ENCODE peak calls at places on chromosomes 4 and X, in nine cellular contexts. V, C, S, K, M, U, W, N and P are unnamed samples.

GRCh38 chr4:173095022-173095421 is 73.6 kb upstream of the GALNT7 start:
- DNase-seq in V (no peak), C (no peak), S (no peak), K (no peak), M (no peak), U (no peak), W (no peak), N (no peak), P (no peak)

GRCh38 chrX:38880460-38880859 is 79.2 kb downstream of the MID1IP1 start:
- DNase-seq in V (peak; percentile 35), C (peak; percentile 2), S (no peak), K (no peak), M (peak; percentile 42), U (no peak), W (no peak), N (no peak), P (no peak)

GRCh38 chrX:6228720-6229119 is at the start of gene NLGN4X:
- DNase-seq in V (no peak), C (no peak), S (peak; percentile 11), K (no peak), M (no peak), U (no peak), W (no peak), N (no peak), P (no peak)

GRCh38 chr4:174193438-174194015 is 89.9 kb downstream of the FBXO8 start:
- DNase-seq in V (peak; percentile 24), C (no peak), S (no peak), K (no peak), M (no peak), U (no peak), W (no peak), N (no peak), P (no peak)

GRCh38 chr4:133151681-133152329 is 2.7 kb downstream of the PCDH10 start:
- DNase-seq in V (no peak), C (no peak), S (no peak), K (peak; percentile 28), M (no peak), U (no peak), W (peak; percentile 36), N (no peak), P (no peak)

GRCh38 chrX:53312946-53313745 is 31.8 kb upstream of the IQSEC2 start:
- DNase-seq in V (peak; percentile 71), C (peak; percentile 13), S (peak; percentile 45), K (peak; percentile 70), M (peak; percentile 82), U (peak; percentile 64), W (peak; percentile 75), N (peak; percentile 28), P (no peak)

GRCh38 chr4:26349496-26349895 is 28.7 kb downstream of the RBPJ start:
- DNase-seq in V (no peak), C (no peak), S (no peak), K (no peak), M (no peak), U (no peak), W (no peak), N (no peak), P (no peak)

GRCh38 chr4:8107146-8107657 is 51.4 kb downstream of the ABLIM2 start:
- DNase-seq in V (no peak), C (no peak), S (no peak), K (no peak), M (no peak), U (no peak), W (peak; percentile 54), N (no peak), P (no peak)

GRCh38 chrX:68995780-68996551 is 167.1 kb downstream of the EFNB1 start:
- DNase-seq in V (no peak), C (peak; percentile 3), S (no peak), K (peak; percentile 82), M (peak; percentile 78), U (no peak), W (peak; percentile 65), N (no peak), P (peak; percentile 92)

GRCh38 chrX:110173192-110174175 is 144.4 kb downstream of the AMMECR1 start:
- DNase-seq in V (peak; percentile 33), C (no peak), S (no peak), K (peak; percentile 58), M (no peak), U (no peak), W (no peak), N (no peak), P (no peak)

GRCh38 chr4:108155373-108155772 is 13.4 kb downstream of the LEF1 start:
- DNase-seq in V (no peak), C (no peak), S (peak; percentile 18), K (no peak), M (no peak), U (no peak), W (no peak), N (peak; percentile 65), P (no peak)

GRCh38 chr4:2794707-2795557 is 2.0 kb downstream of the SH3BP2 start:
- DNase-seq in V (peak; percentile 89), C (no peak), S (no peak), K (peak; percentile 64), M (peak; percentile 61), U (peak; percentile 44), W (peak; percentile 77), N (no peak), P (no peak)

GRCh38 chr4:1307951-1308735 is 18.5 kb downstream of the MAEA start:
- DNase-seq in V (no peak), C (no peak), S (no peak), K (no peak), M (no peak), U (no peak), W (peak; percentile 42), N (no peak), P (no peak)

GRCh38 chr4:1310796-1311715 is 21.4 kb downstream of the MAEA start:
- DNase-seq in V (no peak), C (no peak), S (no peak), K (no peak), M (no peak), U (no peak), W (peak; percentile 53), N (no peak), P (no peak)

GRCh38 chr4:1310031-1310795 is 20.5 kb downstream of the MAEA start:
- DNase-seq in V (no peak), C (no peak), S (no peak), K (no peak), M (no peak), U (no peak), W (no peak), N (no peak), P (no peak)

GRCh38 chr4:1305781-1306455 is 16.2 kb downstream of the MAEA start:
- DNase-seq in V (no peak), C (no peak), S (no peak), K (no peak), M (peak; percentile 77), U (no peak), W (peak; percentile 27), N (no peak), P (no peak)

DNA sequence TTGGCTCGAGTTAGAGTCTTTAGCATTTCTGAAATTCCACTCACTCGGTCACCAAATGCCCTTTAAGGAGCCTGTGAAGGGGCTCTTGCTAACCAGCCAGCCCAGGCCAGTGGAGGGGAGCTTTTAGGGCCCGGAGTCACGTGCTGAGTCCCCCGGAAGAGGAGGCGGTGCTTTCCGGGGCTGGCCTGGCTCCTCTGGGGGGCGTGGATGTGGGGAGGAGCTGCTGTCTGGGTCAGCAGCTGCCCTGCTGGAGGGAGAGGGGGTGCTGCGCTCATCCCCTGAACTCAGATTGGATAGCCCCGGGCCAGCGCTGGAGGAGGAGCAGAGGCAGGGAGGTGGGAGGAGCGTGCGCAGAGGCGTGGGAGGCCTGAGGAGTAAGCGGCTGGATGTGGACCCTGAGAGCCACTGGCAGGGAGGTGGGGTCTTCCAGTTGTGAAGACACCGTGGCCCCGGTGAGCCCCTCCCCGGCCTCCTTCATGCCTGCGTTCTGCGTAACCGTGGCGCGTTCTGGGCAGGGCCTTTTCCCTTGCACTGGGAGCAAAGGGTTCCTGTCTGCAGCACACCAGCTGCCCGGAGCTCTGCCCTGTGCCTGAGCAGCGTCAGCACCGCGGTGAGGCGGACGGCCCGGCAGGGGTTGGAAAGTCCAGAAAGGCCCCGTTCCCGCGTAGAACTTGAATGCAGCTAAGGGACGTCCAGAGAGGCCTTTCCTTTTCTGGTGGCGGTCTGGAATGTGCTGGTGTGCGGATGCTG is 19.7 kb downstream of the MAEA start:
- DNase-seq in V (peak; percentile 92), C (peak; percentile 91), S (peak; percentile 90), K (peak; percentile 95), M (peak; percentile 79), U (peak; percentile 69), W (peak; percentile 94), N (peak; percentile 49), P (peak; percentile 98)
- H3K36me3 ChIP-seq in V (peaks cover 5% of the 10 kb centered on the region), C (peaks cover 11% of the 10 kb centered on the region), S (peaks cover 45% of the 10 kb centered on the region), K (no peaks in the 10 kb centered on the region), M (peaks cover 13% of the 10 kb centered on the region), U (peaks cover 19% of the 10 kb centered on the region), W (peaks cover 5% of the 10 kb centered on the region), N (no peaks in the 10 kb centered on the region), P (peaks cover 14% of the 10 kb centered on the region)

DNA sequence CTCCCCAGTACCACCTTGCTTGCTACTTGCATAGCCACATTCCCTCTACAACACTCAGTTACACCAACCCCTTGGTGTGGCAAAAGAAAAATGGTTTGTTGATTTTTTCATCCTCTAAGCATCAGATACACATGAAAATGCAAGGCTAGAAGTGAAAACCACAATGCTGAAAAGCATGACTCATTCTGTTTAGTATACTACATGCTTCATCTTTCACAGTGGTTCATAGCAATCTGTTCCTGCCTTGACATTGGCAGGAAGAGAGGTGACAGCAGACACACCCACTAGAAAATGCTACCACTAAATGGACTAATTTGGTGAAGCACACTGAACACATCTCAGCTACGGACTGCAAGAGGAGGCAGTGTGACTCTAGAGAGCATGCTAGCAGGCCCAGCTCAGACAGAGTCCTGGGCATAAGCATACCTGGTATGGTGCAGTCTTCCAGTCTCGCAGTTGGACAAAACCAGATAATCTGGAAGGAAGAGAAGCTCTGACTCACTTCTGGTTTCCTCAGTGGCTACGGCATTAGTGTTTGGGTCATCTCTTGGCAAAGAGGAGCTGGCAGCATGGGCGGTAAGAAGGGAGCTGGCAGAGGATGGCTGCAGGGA is 38.0 kb downstream of the GAB3 start:
- DNase-seq in V (peak; percentile 80), C (no peak), S (no peak), K (no peak), M (no peak), U (no peak), W (no peak), N (peak; percentile 10), P (no peak)
- H3K36me3 ChIP-seq in V (no peaks in the 10 kb centered on the region), C (no peaks in the 10 kb centered on the region), S (no peaks in the 10 kb centered on the region), K (no peaks in the 10 kb centered on the region), M (no peaks in the 10 kb centered on the region), U (no peaks in the 10 kb centered on the region), W (no peaks in the 10 kb centered on the region), N (no peaks in the 10 kb centered on the region), P (no peaks in the 10 kb centered on the region)

DNA sequence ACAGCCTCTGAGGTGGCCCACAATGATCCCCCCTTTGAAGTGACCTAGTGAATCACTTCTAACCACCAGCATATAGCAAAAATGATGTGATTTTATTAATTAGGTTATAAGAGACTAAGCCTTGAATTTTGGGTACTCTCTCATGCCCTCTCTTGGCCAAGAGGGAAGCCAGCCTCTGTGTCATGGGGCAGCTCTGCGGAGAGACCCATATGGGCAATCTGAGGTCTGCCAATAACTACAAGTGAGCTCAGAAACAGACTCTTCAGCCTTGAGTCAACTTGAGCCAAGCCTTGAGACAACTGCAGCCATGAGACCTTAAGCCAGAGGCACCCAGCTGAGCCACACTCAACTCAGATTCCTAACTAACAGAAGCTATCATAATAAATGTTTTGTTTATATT is 45.7 kb downstream of the MANBA start:
- DNase-seq in V (peak; percentile 44), C (no peak), S (no peak), K (no peak), M (no peak), U (no peak), W (no peak), N (no peak), P (no peak)
- H3K36me3 ChIP-seq in V (no peaks in the 10 kb centered on the region), C (no peaks in the 10 kb centered on the region), S (peaks cover 6% of the 10 kb centered on the region), K (no peaks in the 10 kb centered on the region), M (no peaks in the 10 kb centered on the region), U (no peaks in the 10 kb centered on the region), W (no peaks in the 10 kb centered on the region), N (no peaks in the 10 kb centered on the region), P (no peaks in the 10 kb centered on the region)

GRCh38 chrX:104568304-104568915 is 2.4 kb downstream of the IL1RAPL2 start:
- DNase-seq in V (no peak), C (no peak), S (no peak), K (no peak), M (no peak), U (no peak), W (no peak), N (no peak), P (no peak)
- H3K36me3 ChIP-seq in V (no peaks in the 10 kb centered on the region), C (no peaks in the 10 kb centered on the region), S (no peaks in the 10 kb centered on the region), K (no peaks in the 10 kb centered on the region), M (no peaks in the 10 kb centered on the region), U (no peaks in the 10 kb centered on the region), W (no peaks in the 10 kb centered on the region), N (no peaks in the 10 kb centered on the region), P (no peaks in the 10 kb centered on the region)